ENCODE peak calls at places on chromosomes 3 and 15, in ten cellular contexts. V is CD8-positive, alpha-beta memory T cell; U is mesendoderm; Z is neuronal stem cell; D is psoas muscle; B is A549; I is effector memory CD4-positive, alpha-beta T cell; J is CD4-positive, alpha-beta T cell; K is HepG2; Y is PC-9. M is an unnamed sample.

GRCh38 chr3:57000012-57000411 is 60.5 kb upstream of the SPATA12 start:
- DNase-seq in V (no peak), U (no peak), Z (no peak), D (no peak), B (no peak), I (no peak), J (no peak), K (no peak), Y (no peak), M (no peak)

GRCh38 chr3:155791190-155791589 is 14.9 kb downstream of the C3orf33 start:
- DNase-seq in V (no peak), U (peak), Z (no peak), D (no peak), B (no peak), I (no peak), J (no peak), K (no peak), Y (no peak), M (no peak)

GRCh38 chr3:58025406-58025805 is 17.2 kb downstream of the FLNB start:
- DNase-seq in V (no peak), U (no peak), Z (no peak), D (no peak), B (no peak), I (no peak), J (no peak), K (no peak), Y (no peak), M (no peak)

GRCh38 chr15:64525828-64526530 is 65.6 kb downstream of the ZNF609 start:
- DNase-seq in V (no peak), U (no peak), Z (no peak), D (no peak), B (no peak), I (no peak), J (no peak), K (no peak), Y (no peak), M (no peak)

GRCh38 chr3:184448321-184449160 is 68.7 kb downstream of the CHRD start:
- DNase-seq in V (no peak), U (peak), Z (no peak), D (no peak), B (peak), I (no peak), J (no peak), K (no peak), Y (peak), M (no peak)

GRCh38 chr15:23648920-23649515 is 1.4 kb upstream of the MAGEL2 start:
- DNase-seq in V (no peak), U (peak), Z (peak), D (peak), B (peak), I (no peak), J (no peak), K (peak), Y (peak), M (no peak)

GRCh38 chr3:64244011-64244942 is 19.0 kb upstream of the PRICKLE2 start:
- DNase-seq in V (no peak), U (peak), Z (no peak), D (no peak), B (peak), I (no peak), J (no peak), K (peak), Y (no peak), M (no peak)

GRCh38 chr3:126895178-126896066 is 87.5 kb upstream of the PLXNA1 start:
- DNase-seq in V (no peak), U (peak), Z (no peak), D (no peak), B (peak), I (no peak), J (no peak), K (no peak), Y (peak), M (no peak)

GRCh38 chr3:50450135-50450911 is 53.1 kb downstream of the CACNA2D2 start:
- DNase-seq in V (peak), U (no peak), Z (no peak), D (peak), B (no peak), I (peak), J (peak), K (peak), Y (no peak), M (peak)

GRCh38 chr15:62777657-62778056 is 264.9 kb upstream of the TPM1 start:
- DNase-seq in V (no peak), U (no peak), Z (no peak), D (no peak), B (no peak), I (no peak), J (no peak), K (no peak), Y (no peak), M (no peak)

GRCh38 chr15:39692464-39693327 is 89.9 kb downstream of the FSIP1 start:
- DNase-seq in V (no peak), U (no peak), Z (peak), D (no peak), B (no peak), I (no peak), J (no peak), K (no peak), Y (no peak), M (no peak)

GRCh38 chr15:71830981-71831380 is 20.6 kb downstream of the NR2E3 start:
- DNase-seq in V (no peak), U (no peak), Z (no peak), D (no peak), B (no peak), I (no peak), J (no peak), K (no peak), Y (no peak), M (no peak)

GRCh38 chr3:119898478-119899177 is 116.7 kb downstream of the NR1I2 start:
- DNase-seq in V (no peak), U (no peak), Z (no peak), D (no peak), B (no peak), I (no peak), J (no peak), K (no peak), Y (no peak), M (no peak)

GRCh38 chr3:52372822-52373504 is 56.8 kb downstream of the DNAH1 start:
- DNase-seq in V (no peak), U (peak), Z (peak), D (no peak), B (no peak), I (no peak), J (no peak), K (no peak), Y (no peak), M (peak)

GRCh38 chr15:48358229-48358641 is 27.0 kb downstream of the DUT start:
- DNase-seq in V (no peak), U (peak), Z (peak), D (no peak), B (no peak), I (no peak), J (no peak), K (no peak), Y (no peak), M (no peak)

GRCh38 chr3:11335056-11335608 is 62.9 kb downstream of the ATG7 start:
- DNase-seq in V (no peak), U (peak), Z (peak), D (no peak), B (peak), I (no peak), J (no peak), K (peak), Y (peak), M (no peak)

GRCh38 chr3:66816110-66816761 is 181.9 kb upstream of the KBTBD8 start:
- DNase-seq in V (no peak), U (peak), Z (peak), D (no peak), B (peak), I (no peak), J (no peak), K (peak), Y (no peak), M (no peak)

GRCh38 chr15:74227968-74228722 is 8.0 kb upstream of the CCDC33 start:
- DNase-seq in V (no peak), U (no peak), Z (no peak), D (no peak), B (no peak), I (no peak), J (no peak), K (no peak), Y (no peak), M (no peak)

GRCh38 chr15:101406796-101407195 is 82.7 kb downstream of the PCSK6 start:
- DNase-seq in V (no peak), U (no peak), Z (no peak), D (no peak), B (no peak), I (no peak), J (no peak), K (no peak), Y (no peak), M (no peak)

GRCh38 chr3:184320099-184320445 is 5.7 kb downstream of the EIF4G1 start:
- DNase-seq in V (no peak), U (no peak), Z (no peak), D (peak), B (peak), I (no peak), J (no peak), K (peak), Y (peak), M (peak)

GRCh38 chr3:115658032-115658336 is 34.7 kb downstream of the GAP43 start:
- DNase-seq in V (no peak), U (no peak), Z (no peak), D (no peak), B (no peak), I (no peak), J (no peak), K (no peak), Y (no peak), M (no peak)

GRCh38 chr3:13708871-13709595 is 160.1 kb downstream of the FBLN2 start:
- DNase-seq in V (peak), U (no peak), Z (no peak), D (no peak), B (no peak), I (no peak), J (no peak), K (no peak), Y (no peak), M (no peak)

GRCh38 chr3:171970301-171970788 is 69.0 kb upstream of the FNDC3B start:
- DNase-seq in V (no peak), U (no peak), Z (no peak), D (no peak), B (no peak), I (no peak), J (no peak), K (no peak), Y (no peak), M (no peak)

GRCh38 chr15:62068071-62068786 is 1.5 kb downstream of the C2CD4A start:
- DNase-seq in V (peak), U (peak), Z (peak), D (peak), B (peak), I (no peak), J (no peak), K (peak), Y (peak), M (peak)

GRCh38 chr3:167691366-167691765 is 37.6 kb upstream of the WDR49 start:
- DNase-seq in V (peak), U (no peak), Z (no peak), D (no peak), B (no peak), I (no peak), J (no peak), K (no peak), Y (no peak), M (no peak)

GRCh38 chr3:66454464-66454859 is 46.4 kb downstream of the LRIG1 start:
- DNase-seq in V (no peak), U (no peak), Z (no peak), D (no peak), B (no peak), I (no peak), J (no peak), K (no peak), Y (no peak), M (no peak)

GRCh38 chr3:188522115-188522514 is 368.2 kb downstream of the LPP start:
- DNase-seq in V (no peak), U (no peak), Z (no peak), D (no peak), B (no peak), I (no peak), J (no peak), K (no peak), Y (no peak), M (no peak)

GRCh38 chr3:116299646-116300081 is 145.6 kb downstream of the LSAMP start:
- DNase-seq in V (no peak), U (no peak), Z (no peak), D (no peak), B (no peak), I (no peak), J (no peak), K (no peak), Y (no peak), M (no peak)

GRCh38 chr3:143763568-143764162 is 84.6 kb downstream of the SLC9A9 start:
- DNase-seq in V (no peak), U (no peak), Z (no peak), D (no peak), B (no peak), I (no peak), J (no peak), K (no peak), Y (no peak), M (no peak)

GRCh38 chr3:103684956-103685355 is 1250.1 kb downstream of the ZPLD1 start:
- DNase-seq in V (no peak), U (no peak), Z (no peak), D (no peak), B (no peak), I (no peak), J (no peak), K (no peak), Y (no peak), M (no peak)

GRCh38 chr3:180282386-180282785 is 245.6 kb upstream of the PEX5L start:
- DNase-seq in V (no peak), U (no peak), Z (no peak), D (no peak), B (no peak), I (no peak), J (no peak), K (no peak), Y (no peak), M (no peak)

GRCh38 chr3:146543461-146544012 is 870 bp downstream of the PLSCR1 start:
- DNase-seq in V (no peak), U (no peak), Z (no peak), D (no peak), B (peak), I (no peak), J (no peak), K (no peak), Y (no peak), M (no peak)

GRCh38 chr3:81087607-81088006 is 673.8 kb downstream of the GBE1 start:
- DNase-seq in V (no peak), U (no peak), Z (no peak), D (no peak), B (no peak), I (no peak), J (no peak), K (no peak), Y (no peak), M (no peak)

GRCh38 chr3:149555941-149556340 is 81.4 kb downstream of the TM4SF4 start:
- DNase-seq in V (no peak), U (peak), Z (no peak), D (peak), B (no peak), I (no peak), J (no peak), K (no peak), Y (no peak), M (no peak)

GRCh38 chr3:98734311-98734710 is 28.8 kb upstream of the ST3GAL6 start:
- DNase-seq in V (no peak), U (no peak), Z (no peak), D (no peak), B (no peak), I (no peak), J (no peak), K (no peak), Y (no peak), M (no peak)

GRCh38 chr3:53495518-53496501 is 1.4 kb downstream of the CACNA1D start:
- DNase-seq in V (no peak), U (no peak), Z (no peak), D (peak), B (no peak), I (no peak), J (no peak), K (no peak), Y (no peak), M (no peak)

GRCh38 chr3:155634121-155634719 is 110.7 kb downstream of the PLCH1 start:
- DNase-seq in V (no peak), U (no peak), Z (no peak), D (no peak), B (no peak), I (no peak), J (no peak), K (no peak), Y (no peak), M (no peak)

GRCh38 chr3:63228677-63229076 is 49.4 kb upstream of the SYNPR start:
- DNase-seq in V (no peak), U (peak), Z (peak), D (no peak), B (peak), I (no peak), J (no peak), K (peak), Y (no peak), M (no peak)

GRCh38 chr3:185820973-185821758 is 3.7 kb downstream of the IGF2BP2 start:
- DNase-seq in V (no peak), U (peak), Z (no peak), D (no peak), B (peak), I (no peak), J (no peak), K (peak), Y (no peak), M (no peak)

GRCh38 chr3:64238971-64239667 is 13.9 kb upstream of the PRICKLE2 start:
- DNase-seq in V (no peak), U (peak), Z (peak), D (peak), B (peak), I (no peak), J (no peak), K (peak), Y (peak), M (no peak)

GRCh38 chr15:57667171-57667924 is 39.2 kb upstream of the POLR2M start:
- DNase-seq in V (no peak), U (peak), Z (no peak), D (no peak), B (peak), I (no peak), J (no peak), K (peak), Y (peak), M (no peak)
- H3K27ac ChIP-seq in V (no peak), U (no peak), Z (no peak), D (no peak), B (no peak), I (no peak), J (no peak), K (no peak), Y (no peak), M (no peak)

GRCh38 chr3:9946112-9947024 is 5.8 kb downstream of the PRRT3 start:
- DNase-seq in V (peak), U (peak), Z (peak), D (peak), B (peak), I (peak), J (peak), K (peak), Y (peak), M (peak)
- H3K27ac ChIP-seq in V (no peak), U (peak), Z (peak), D (peak), B (peak), I (peak), J (peak), K (peak), Y (no peak), M (peak)

GRCh38 chr15:68186671-68187397 is 18.3 kb downstream of the CALML4 start:
- DNase-seq in V (no peak), U (no peak), Z (no peak), D (no peak), B (no peak), I (no peak), J (no peak), K (no peak), Y (no peak), M (no peak)
- H3K27ac ChIP-seq in V (no peak), U (no peak), Z (no peak), D (peak), B (no peak), I (no peak), J (no peak), K (no peak), Y (no peak), M (no peak)

GRCh38 chr15:80073197-80073596 is 13.7 kb downstream of the ZFAND6 start:
- DNase-seq in V (no peak), U (no peak), Z (no peak), D (no peak), B (no peak), I (no peak), J (no peak), K (no peak), Y (no peak), M (no peak)

GRCh38 chr15:80081390-80081789 is 21.9 kb downstream of the ZFAND6 start:
- DNase-seq in V (no peak), U (no peak), Z (no peak), D (no peak), B (no peak), I (no peak), J (no peak), K (no peak), Y (no peak), M (no peak)

GRCh38 chr15:80072285-80072684 is 12.8 kb downstream of the ZFAND6 start:
- DNase-seq in V (no peak), U (peak), Z (peak), D (no peak), B (peak), I (no peak), J (peak), K (peak), Y (peak), M (no peak)

GRCh38 chr15:80071652-80072051 is 12.2 kb downstream of the ZFAND6 start:
- DNase-seq in V (no peak), U (no peak), Z (no peak), D (no peak), B (no peak), I (no peak), J (no peak), K (no peak), Y (no peak), M (no peak)

DNA sequence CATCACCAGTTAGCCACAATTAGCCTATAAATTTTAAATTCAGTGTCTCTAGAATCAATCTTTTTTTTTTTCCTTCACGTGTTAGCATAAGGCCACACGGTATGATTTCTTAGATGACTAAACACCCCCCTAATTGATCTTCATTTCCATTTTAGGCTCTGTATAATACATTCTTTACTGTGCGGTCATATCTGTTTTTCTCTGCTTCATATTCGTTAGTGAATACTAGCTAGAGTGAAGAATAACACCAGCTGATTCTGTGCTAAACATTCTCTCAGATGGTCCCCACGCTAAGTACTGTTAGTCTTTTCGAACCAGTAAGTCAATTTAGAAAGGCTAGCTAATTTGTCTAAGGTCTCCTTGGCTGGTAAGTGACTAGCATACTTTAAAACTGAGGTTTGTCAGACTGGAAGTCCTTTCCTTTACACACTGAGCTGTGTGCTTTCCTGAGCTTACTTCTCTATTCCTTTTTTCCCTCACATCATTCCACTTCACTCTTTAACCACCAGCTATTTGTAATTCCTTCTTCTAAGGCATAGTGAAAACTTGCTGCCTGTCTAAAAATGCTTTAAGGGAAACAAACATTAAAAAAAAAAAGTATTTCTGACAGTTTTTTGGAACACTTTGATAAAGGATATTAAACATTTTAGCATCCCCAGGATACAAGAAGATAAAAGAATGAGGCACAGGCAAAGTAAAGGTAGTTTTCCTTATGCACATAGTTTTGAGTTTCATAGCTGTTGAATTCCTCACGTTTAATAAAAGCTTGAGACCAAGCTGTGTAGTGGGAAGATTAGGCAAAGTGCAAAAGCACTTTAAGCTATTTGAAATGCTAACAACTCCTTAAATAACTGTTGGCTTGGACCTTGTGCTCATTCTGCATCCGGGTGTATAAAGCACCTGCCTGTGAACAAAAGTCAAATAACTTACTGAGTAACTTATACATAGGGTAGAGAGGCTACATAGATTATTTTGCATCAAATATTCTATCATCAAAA is 17.1 kb downstream of the ZFAND6 start:
- DNase-seq in V (no peak), U (no peak), Z (no peak), D (no peak), B (no peak), I (no peak), J (no peak), K (peak), Y (no peak), M (no peak)
- H3K27ac ChIP-seq in V (no peak), U (no peak), Z (no peak), D (peak), B (no peak), I (no peak), J (no peak), K (peak), Y (no peak), M (no peak)

M was measured in Peyer's patch.